ENCODE peak calls at places on chromosomes 2 and 18, in ten cellular contexts. Y, V, R, K, N, Q, G, O, F and D are unnamed samples.
A peak's percentile ranks its signal among the peaks of the same experiment; 100 is the strongest.

GRCh38 chr2:85318222-85319182 is 9.3 kb downstream of the TGOLN2 start:
- DNase-seq in O (no peak), R (no peak), N (peak; percentile 15), Y (no peak), G (no peak), Q (no peak), F (no peak), K (peak; percentile 48), V (no peak), D (no peak)

GRCh38 chr18:56199580-56200320 is 438.6 kb downstream of the TXNL1 start:
- DNase-seq in O (no peak), G (no peak), Y (no peak), K (no peak), F (no peak), V (no peak), N (no peak), Q (peak; percentile 12), R (no peak), D (no peak)

GRCh38 chr2:216497808-216498366 is 757 bp upstream of the RPL37A start:
- DNase-seq in Y (no peak), O (no peak), Q (no peak), R (no peak), V (no peak), K (no peak), F (no peak), N (no peak), G (no peak), D (no peak)

GRCh38 chr2:152440460-152440859 is 105.5 kb downstream of the FMNL2 start:
- DNase-seq in V (no peak), F (no peak), O (no peak), G (no peak), R (no peak), N (peak; percentile 89), Q (no peak), Y (no peak), K (no peak), D (no peak)

GRCh38 chr2:124248366-124248765 is 223.3 kb downstream of the CNTNAP5 start:
- DNase-seq in K (no peak), R (no peak), G (no peak), F (no peak), N (no peak), Y (no peak), V (no peak), O (no peak), Q (no peak), D (peak; percentile 12)

GRCh38 chr2:240624011-240624949 is 1.0 kb upstream of the GPR35 start:
- DNase-seq in Y (no peak), V (no peak), R (no peak), G (no peak), O (peak; percentile 64), Q (peak; percentile 29), F (no peak), N (no peak), K (peak; percentile 84), D (no peak)

GRCh38 chr2:176281267-176281666 is 12.0 kb downstream of the MTX2 start:
- DNase-seq in N (no peak), V (no peak), K (no peak), R (no peak), G (no peak), O (no peak), F (no peak), Q (no peak), Y (no peak), D (no peak)

GRCh38 chr18:33580540-33580939 is 2.5 kb downstream of the ASXL3 start:
- DNase-seq in G (no peak), Y (no peak), K (no peak), O (no peak), R (no peak), F (no peak), V (no peak), Q (no peak), N (no peak), D (no peak)

DNA sequence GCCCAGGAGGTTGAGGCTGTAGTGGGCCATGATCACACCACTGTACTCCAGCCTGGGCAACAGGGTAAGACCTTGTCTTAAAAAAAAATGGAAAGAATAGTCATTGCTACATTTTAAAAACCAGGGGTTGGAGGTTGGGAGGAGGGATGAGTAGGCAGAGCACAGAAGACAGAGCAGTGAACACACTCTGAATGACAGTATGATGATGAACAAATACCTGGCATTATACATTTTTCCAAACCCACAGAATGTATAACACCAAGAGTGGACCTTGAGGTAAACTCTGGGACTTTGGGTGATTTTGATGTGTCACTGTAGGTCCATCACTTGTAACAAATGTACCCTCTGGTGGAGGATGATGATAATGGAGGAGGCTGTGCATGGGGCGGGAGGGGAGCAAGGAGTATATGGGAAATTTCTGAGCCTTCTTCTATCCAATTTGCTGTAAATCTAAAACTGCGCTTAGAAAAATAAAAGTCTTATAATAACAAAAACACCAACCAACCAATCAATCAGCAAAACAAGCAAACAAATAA is 111.4 kb upstream of the PGAP1 start:
- DNase-seq in G (no peak), R (no peak), K (peak; percentile 7), O (no peak), Q (no peak), N (no peak), F (no peak), V (no peak), Y (no peak), D (no peak)
- TF ChIP-seq CTCF in G (no peak), R (no peak), K (no peak), O (no peak), Q (no peak), N (no peak), F (no peak), V (no peak), Y (no peak), D (no peak)

GRCh38 chr2:172427990-172428840 is 829 bp downstream of the ITGA6 start:
- DNase-seq in F (peak; percentile 66), Y (no peak), N (peak; percentile 34), G (peak; percentile 29), R (no peak), Q (peak; percentile 50), V (peak; percentile 41), O (peak; percentile 86), K (peak; percentile 62), D (no peak)

GRCh38 chr2:172428841-172429173 is 1.4 kb downstream of the ITGA6 start:
- DNase-seq in Y (no peak), F (no peak), R (no peak), K (no peak), G (no peak), O (no peak), V (no peak), Q (no peak), N (no peak), D (no peak)

GRCh38 chr2:172426635-172427255 is 641 bp upstream of the ITGA6 start:
- DNase-seq in R (no peak), Q (no peak), G (no peak), O (no peak), N (no peak), F (no peak), Y (no peak), V (no peak), K (no peak), D (no peak)

GRCh38 chr2:172429351-172429968 is 2.1 kb downstream of the ITGA6 start:
- DNase-seq in G (no peak), O (no peak), F (peak; percentile 17), R (no peak), Y (no peak), Q (no peak), N (no peak), V (no peak), K (peak; percentile 9), D (no peak)

GRCh38 chr2:172427256-172427989 is at the start of gene ITGA6:
- DNase-seq in R (peak; percentile 48), Q (peak; percentile 87), G (peak; percentile 80), F (peak; percentile 94), K (peak; percentile 88), V (peak; percentile 70), Y (no peak), N (peak; percentile 80), O (peak; percentile 92), D (peak; percentile 33)
- TF ChIP-seq CTCF in R (peak; percentile 4), Q (peak; percentile 33), G (peak; percentile 35), F (no peak), K (no peak), V (no peak), Y (no peak), N (no peak), O (peak; percentile 16), D (no peak)

GRCh38 chr2:25356088-25356487 is 14.4 kb upstream of the DNMT3A start:
- DNase-seq in R (no peak), N (no peak), Y (no peak), O (no peak), G (no peak), F (no peak), Q (no peak), V (no peak), K (no peak), D (no peak)

GRCh38 chr2:25361261-25362048 is 19.7 kb upstream of the DNMT3A start:
- DNase-seq in V (no peak), N (no peak), G (no peak), Y (no peak), K (no peak), Q (no peak), R (no peak), F (no peak), O (no peak), D (no peak)

GRCh38 chr2:25358249-25358815 is 16.6 kb upstream of the DNMT3A start:
- DNase-seq in N (no peak), Q (no peak), O (no peak), G (no peak), V (no peak), R (no peak), F (no peak), Y (no peak), K (no peak), D (no peak)

GRCh38 chr2:25362049-25362563 is 20.4 kb upstream of the DNMT3A start:
- DNase-seq in O (peak; percentile 95), V (peak; percentile 98), Q (peak; percentile 88), K (peak; percentile 94), Y (peak; percentile 63), R (peak; percentile 94), F (peak; percentile 95), N (peak; percentile 95), G (peak; percentile 100), D (peak; percentile 96)

GRCh38 chr2:25358836-25359235 is 17.1 kb upstream of the DNMT3A start:
- DNase-seq in Q (no peak), Y (no peak), G (no peak), F (no peak), V (no peak), K (no peak), N (no peak), R (no peak), O (no peak), D (no peak)
- TF ChIP-seq CTCF in Q (no peak), Y (no peak), G (no peak), F (no peak), V (no peak), K (no peak), N (no peak), R (no peak), O (no peak), D (no peak)

GRCh38 chr18:30970201-30970816 is 72.2 kb downstream of the DSC3 start:
- DNase-seq in R (no peak), K (peak; percentile 51), Y (no peak), Q (no peak), V (peak; percentile 6), N (peak; percentile 13), F (peak; percentile 35), G (peak; percentile 12), O (no peak), D (no peak)

GRCh38 chr18:30969670-30970069 is 72.9 kb downstream of the DSC3 start:
- DNase-seq in V (no peak), G (no peak), Q (no peak), F (no peak), R (no peak), Y (no peak), K (no peak), O (no peak), N (no peak), D (no peak)

GRCh38 chr18:30967701-30968100 is 74.8 kb downstream of the DSC3 start:
- DNase-seq in R (no peak), V (no peak), O (no peak), G (no peak), Q (no peak), K (no peak), Y (no peak), N (no peak), F (no peak), D (no peak)

DNA sequence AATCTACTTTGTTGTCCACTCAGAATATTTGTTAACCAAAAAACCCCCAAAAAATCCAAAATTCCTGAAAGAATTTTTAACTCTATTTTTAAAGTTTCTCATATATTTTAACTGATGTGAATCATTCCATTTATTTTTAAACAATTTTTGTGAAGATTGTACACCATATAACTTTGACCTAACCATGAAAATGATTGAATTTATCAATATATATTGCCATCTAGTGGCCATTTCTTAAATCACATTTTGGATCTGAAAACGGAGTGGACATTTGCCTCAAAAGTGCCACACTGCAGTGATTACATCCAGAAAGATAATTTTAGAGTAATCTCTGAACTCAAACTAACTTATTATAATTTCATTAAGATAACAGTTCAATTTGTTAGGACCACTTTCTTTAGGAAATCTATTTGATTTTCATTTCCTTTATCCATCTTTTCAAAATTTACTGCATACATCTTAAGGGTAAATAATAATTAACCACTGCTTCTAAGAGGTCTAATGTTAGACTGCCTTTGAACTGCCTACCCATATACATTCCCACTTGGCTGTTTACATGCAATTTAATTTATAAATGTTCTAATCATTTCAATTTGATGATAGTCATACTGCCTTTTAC is 71.1 kb downstream of the DSC3 start:
- DNase-seq in F (no peak), G (no peak), Y (no peak), Q (no peak), N (no peak), O (no peak), V (no peak), R (no peak), K (peak; percentile 33), D (no peak)
- TF ChIP-seq CTCF in F (peak; percentile 29), G (peak; percentile 84), Y (peak; percentile 60), Q (peak; percentile 73), N (peak; percentile 71), O (peak; percentile 54), V (peak; percentile 40), R (peak; percentile 39), K (peak; percentile 22), D (peak; percentile 50)